ENCODE peak calls at places on chromosomes 1 and 21, in four cellular contexts. N is fibroblast of lung; I is CD8-positive, alpha-beta T cell; M is uterus. Y is an unnamed sample.

GRCh38 chr1:40984531-40984930 is 5.0 kb downstream of the CTPS1 start:
- DNase-seq in N (no peak), I (no peak), M (no peak), Y (no peak)

GRCh38 chr1:167136191-167136614 is 42.3 kb downstream of the STYXL2 start:
- DNase-seq in N (peak; percentile 76), I (no peak), M (no peak), Y (no peak)

GRCh38 chr1:59686574-59686973 is 128.2 kb upstream of the HOOK1 start:
- DNase-seq in N (no peak), I (no peak), M (no peak), Y (no peak)

GRCh38 chr1:6009120-6010040 is 17.2 kb upstream of the NPHP4 start:
- DNase-seq in N (no peak), I (no peak), M (no peak), Y (peak; percentile 52)

GRCh38 chr1:44786138-44786840 is 1.7 kb downstream of the BEST4 start:
- DNase-seq in N (peak; percentile 50), I (no peak), M (peak; percentile 78), Y (peak; percentile 87)

GRCh38 chr1:110686188-110686587 is 11.4 kb upstream of the KCNA3 start:
- DNase-seq in N (no peak), I (no peak), M (no peak), Y (no peak)

GRCh38 chr21:39030127-39030884 is 152.9 kb downstream of the PSMG1 start:
- DNase-seq in N (no peak), I (no peak), M (no peak), Y (no peak)

GRCh38 chr1:208979776-208980175 is 603.7 kb upstream of the CAMK1G start:
- DNase-seq in N (no peak), I (no peak), M (no peak), Y (no peak)

GRCh38 chr1:47972864-47973437 is 24.2 kb downstream of the TRABD2B start:
- DNase-seq in N (no peak), I (no peak), M (no peak), Y (no peak)

GRCh38 chr1:224528900-224529299 is 87.2 kb upstream of the CNIH3 start:
- DNase-seq in N (peak; percentile 93), I (no peak), M (no peak), Y (no peak)

GRCh38 chr21:42500225-42500624 is 4.2 kb upstream of the RSPH1 start:
- DNase-seq in N (no peak), I (no peak), M (no peak), Y (no peak)

GRCh38 chr1:34759472-34760357 is at the start of gene GJB4:
- DNase-seq in N (no peak), I (no peak), M (no peak), Y (no peak)

GRCh38 chr1:203807211-203807610 is 11.8 kb downstream of the ZBED6 start:
- DNase-seq in N (peak; percentile 80), I (no peak), M (no peak), Y (no peak)

GRCh38 chr21:36640260-36641244 is 58.4 kb upstream of the SIM2 start:
- DNase-seq in N (no peak), I (no peak), M (no peak), Y (no peak)

GRCh38 chr1:237287876-237288517 is 246.0 kb downstream of the RYR2 start:
- DNase-seq in N (no peak), I (no peak), M (no peak), Y (peak; percentile 24)

GRCh38 chr1:34884961-34885360 is 25.4 kb upstream of the SMIM12 start:
- DNase-seq in N (no peak), I (no peak), M (no peak), Y (no peak)

GRCh38 chr1:15207031-15207828 is 39.8 kb upstream of the FHAD1 start:
- DNase-seq in N (no peak), I (no peak), M (no peak), Y (no peak)

GRCh38 chr1:62528015-62528414 is 69.3 kb upstream of the ANGPTL3 start:
- DNase-seq in N (no peak), I (no peak), M (no peak), Y (peak; percentile 41)

GRCh38 chr1:226965581-226966440 is 25.7 kb downstream of the COQ8A start:
- DNase-seq in N (no peak), I (no peak), M (no peak), Y (no peak)

GRCh38 chr1:24993871-24994270 is 63.8 kb upstream of the RUNX3 start:
- DNase-seq in N (no peak), I (no peak), M (no peak), Y (no peak)

GRCh38 chr1:33876970-33877680 is 13.2 kb downstream of the HMGB4 start:
- DNase-seq in N (no peak), I (no peak), M (no peak), Y (no peak)

GRCh38 chr1:209486861-209487260 is 96.7 kb upstream of the CAMK1G start:
- DNase-seq in N (no peak), I (no peak), M (no peak), Y (no peak)

GRCh38 chr21:33047231-33047630 is 21.5 kb downstream of the OLIG2 start:
- DNase-seq in N (peak; percentile 50), I (no peak), M (no peak), Y (peak; percentile 54)

GRCh38 chr1:14880456-14881316 is 272.9 kb upstream of the TMEM51 start:
- DNase-seq in N (peak; percentile 47), I (no peak), M (no peak), Y (no peak)

GRCh38 chr1:176043537-176043936 is 163.5 kb downstream of the COP1 start:
- DNase-seq in N (no peak), I (no peak), M (no peak), Y (no peak)

GRCh38 chr1:224523676-224524075 is 89.1 kb upstream of the WDR26 start:
- DNase-seq in N (no peak), I (no peak), M (no peak), Y (no peak)

GRCh38 chr1:204477036-204477740 is 17.4 kb downstream of the PIK3C2B start:
- DNase-seq in N (no peak), I (no peak), M (no peak), Y (no peak)

GRCh38 chr1:201693887-201694614 is 134.9 kb upstream of the IPO9 start:
- DNase-seq in N (no peak), I (no peak), M (no peak), Y (no peak)

GRCh38 chr1:2314297-2314802 is 77.0 kb downstream of the MORN1 start:
- DNase-seq in N (peak; percentile 64), I (no peak), M (peak; percentile 70), Y (peak; percentile 85)

GRCh38 chr1:149934326-149934725 is 2.4 kb downstream of the MTMR11 start:
- DNase-seq in N (no peak), I (no peak), M (no peak), Y (no peak)
- H3K4me3 ChIP-seq in N (no peak overlapping the region), I (no peak overlapping the region), M (no peak overlapping the region), Y (no peak overlapping the region)

GRCh38 chr1:207050768-207051614 is at the start of gene YOD1:
- DNase-seq in N (peak; percentile 93), I (peak; percentile 80), M (peak; percentile 91), Y (peak; percentile 93)

GRCh38 chr1:207052736-207053545 is at the start of gene PFKFB2:
- DNase-seq in N (peak; percentile 95), I (peak; percentile 89), M (peak; percentile 93), Y (peak; percentile 96)

GRCh38 chr1:207050428-207050767 is 610 bp downstream of the YOD1 start:
- DNase-seq in N (no peak), I (no peak), M (no peak), Y (no peak)

GRCh38 chr1:207049974-207050391 is 1.0 kb downstream of the YOD1 start:
- DNase-seq in N (peak; percentile 62), I (no peak), M (no peak), Y (no peak)

GRCh38 chr1:207051615-207051943 is 571 bp upstream of the YOD1 start:
- DNase-seq in N (no peak), I (no peak), M (no peak), Y (no peak)
- H3K4me1 ChIP-seq in N (no peaks in the 10 kb centered on the region), I (peaks cover 28% of the 10 kb centered on the region), M (peaks cover 10% of the 10 kb centered on the region), Y (peaks cover 33% of the 10 kb centered on the region)

DNA sequence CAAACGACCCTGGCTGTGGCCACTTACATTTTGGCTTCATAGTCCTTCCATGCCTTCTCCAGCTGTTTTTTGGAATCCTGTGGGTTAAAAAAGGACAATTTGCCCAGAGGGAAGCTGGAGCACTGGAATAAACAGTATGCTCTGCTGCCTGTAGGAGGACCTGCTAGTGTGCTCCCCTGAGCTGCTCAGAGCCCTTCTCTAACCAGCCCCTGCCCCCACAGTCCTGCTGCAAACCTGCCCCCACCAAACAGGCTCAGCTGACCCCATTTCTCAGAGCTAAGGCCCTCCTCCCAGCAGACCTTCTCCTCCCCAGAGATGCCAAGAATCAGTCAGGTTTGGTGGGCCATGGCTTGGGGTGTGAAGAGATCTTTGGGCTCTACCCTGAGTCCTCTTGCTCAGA is 26.9 kb upstream of the TCEA3 start:
- DNase-seq in N (no peak), I (no peak), M (no peak), Y (no peak)
- TF ChIP-seq CTCF in N (no peak), I (no peak), M (no peak), Y (no peak)

DNA sequence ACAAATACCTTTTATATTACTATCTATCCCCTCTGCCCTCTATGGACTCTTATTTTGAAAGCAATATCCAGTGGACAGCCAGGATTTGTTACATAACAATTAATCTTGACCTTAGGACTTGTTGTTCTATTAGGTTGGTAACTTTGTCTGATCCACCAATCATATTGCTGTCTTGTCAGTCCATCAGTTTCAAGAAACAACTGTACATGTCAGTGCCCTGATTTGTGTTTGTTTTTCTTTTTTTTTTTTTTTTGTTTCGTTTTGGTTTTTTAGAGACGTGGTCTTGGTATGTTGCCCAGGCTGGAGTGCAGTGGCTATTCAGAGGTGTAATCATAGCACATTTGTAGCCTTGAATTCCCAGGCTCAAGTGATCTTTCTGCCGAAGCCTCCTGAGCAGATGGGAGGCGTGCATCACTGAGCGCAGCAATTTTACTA is 1.5 kb upstream of the SCP2 start:
- DNase-seq in N (peak; percentile 33), I (no peak), M (no peak), Y (no peak)
- H3K4me3 ChIP-seq in N (no peak overlapping the region), I (no peak overlapping the region), M (no peak overlapping the region), Y (peak overlapping the region; percentile 13)

GRCh38 chr21:16571594-16571993 is 841.8 kb downstream of the USP25 start:
- DNase-seq in N (no peak), I (no peak), M (no peak), Y (no peak)
- H3K4me1 ChIP-seq in N (no peaks in the 10 kb centered on the region), I (no peaks in the 10 kb centered on the region), M (peaks cover 10% of the 10 kb centered on the region), Y (peaks cover 6% of the 10 kb centered on the region)

GRCh38 chr1:214551436-214552173 is at the start of gene PTPN14:
- DNase-seq in N (peak; percentile 93), I (no peak), M (peak; percentile 92), Y (peak; percentile 92)

GRCh38 chr1:214552174-214552608 is 789 bp upstream of the PTPN14 start:
- DNase-seq in N (peak; percentile 81), I (no peak), M (peak; percentile 52), Y (peak; percentile 63)

GRCh38 chr1:214549604-214550338 is 1.6 kb downstream of the PTPN14 start:
- DNase-seq in N (peak; percentile 56), I (no peak), M (no peak), Y (no peak)

GRCh38 chr1:214550339-214551051 is 907 bp downstream of the PTPN14 start:
- DNase-seq in N (no peak), I (no peak), M (peak; percentile 21), Y (no peak)

GRCh38 chr1:214551052-214551435 is 358 bp downstream of the PTPN14 start:
- DNase-seq in N (no peak), I (no peak), M (peak; percentile 63), Y (peak; percentile 74)
- TF ChIP-seq CTCF in N (no peak), I (no peak), M (no peak), Y (no peak)

GRCh38 chr1:39348278-39348677 is 143.2 kb upstream of the BMP8A start:
- DNase-seq in N (no peak), I (no peak), M (no peak), Y (no peak)

GRCh38 chr1:39342776-39343175 is 138.3 kb downstream of the MACF1 start:
- DNase-seq in N (no peak), I (no peak), M (no peak), Y (no peak)

GRCh38 chr1:39346876-39347275 is 142.4 kb downstream of the MACF1 start:
- DNase-seq in N (no peak), I (no peak), M (no peak), Y (no peak)
- H3K4me3 ChIP-seq in N (no peak overlapping the region), I (no peak overlapping the region), M (no peak overlapping the region), Y (no peak overlapping the region)